ENCODE peak calls at places on chromosomes 2 and 18, in eight cellular contexts. K is OCI-LY7, O is left ventricle myocardium inferior, D is heart right ventricle, G is colonic mucosa, F is fibroblast of lung, N is tibial nerve, B is PC-9. J is an unnamed sample.

GRCh38 chr2:71071681-71072398 is 3.4 kb downstream of the NAGK start:
- DNase-seq in K (peak; percentile 82), O (peak; percentile 23), D (peak; percentile 24), G (peak; percentile 42), F (no peak), N (no peak), B (peak; percentile 45), J (peak; percentile 84)

GRCh38 chr2:143397886-143398614 is 268.8 kb downstream of the ARHGAP15 start:
- DNase-seq in K (no peak), O (no peak), D (no peak), G (no peak), F (peak; percentile 66), N (no peak), B (no peak), J (peak; percentile 48)

GRCh38 chr2:67389788-67390187 is 7.3 kb upstream of the ETAA1 start:
- DNase-seq in K (no peak), O (no peak), D (no peak), G (no peak), F (no peak), N (no peak), B (no peak), J (no peak)

GRCh38 chr2:199303814-199304213 is 153.9 kb downstream of the SATB2 start:
- DNase-seq in K (no peak), O (no peak), D (no peak), G (no peak), F (peak; percentile 100), N (no peak), B (no peak), J (peak; percentile 34)

GRCh38 chr2:12284037-12284436 is 432.7 kb upstream of the TRIB2 start:
- DNase-seq in K (no peak), O (no peak), D (no peak), G (no peak), F (peak; percentile 51), N (no peak), B (no peak), J (no peak)

GRCh38 chr2:37154790-37155189 is 2.0 kb downstream of the EIF2AK2 start:
- DNase-seq in K (peak; percentile 27), O (no peak), D (no peak), G (no peak), F (no peak), N (no peak), B (no peak), J (no peak)

GRCh38 chr2:96090527-96090926 is 25.8 kb downstream of the ADRA2B start:
- DNase-seq in K (no peak), O (no peak), D (no peak), G (no peak), F (peak; percentile 57), N (no peak), B (no peak), J (no peak)

GRCh38 chr2:207772081-207772843 is 2.6 kb upstream of the FZD5 start:
- DNase-seq in K (no peak), O (no peak), D (peak; percentile 24), G (no peak), F (peak; percentile 45), N (no peak), B (no peak), J (no peak)

GRCh38 chr18:55403555-55403954 is 184.4 kb downstream of the TCF4 start:
- DNase-seq in K (no peak), O (no peak), D (no peak), G (no peak), F (no peak), N (no peak), B (no peak), J (no peak)

GRCh38 chr18:35688757-35689156 is 107.2 kb downstream of the GALNT1 start:
- DNase-seq in K (no peak), O (no peak), D (no peak), G (no peak), F (no peak), N (no peak), B (no peak), J (peak; percentile 62)

GRCh38 chr2:39481611-39482010 is 44.5 kb upstream of the MAP4K3 start:
- DNase-seq in K (no peak), O (no peak), D (no peak), G (no peak), F (peak; percentile 73), N (no peak), B (peak; percentile 81), J (peak; percentile 37)

GRCh38 chr2:123164216-123164615 is 860.9 kb upstream of the CNTNAP5 start:
- DNase-seq in K (no peak), O (no peak), D (no peak), G (no peak), F (no peak), N (no peak), B (no peak), J (no peak)

GRCh38 chr2:159326569-159327255 is 40.2 kb upstream of the WDSUB1 start:
- DNase-seq in K (no peak), O (no peak), D (no peak), G (no peak), F (no peak), N (no peak), B (no peak), J (peak; percentile 5)

GRCh38 chr2:65420712-65421431 is 11.5 kb downstream of the SPRED2 start:
- DNase-seq in K (peak; percentile 83), O (no peak), D (peak; percentile 21), G (no peak), F (peak; percentile 61), N (no peak), B (peak; percentile 64), J (peak; percentile 55)

GRCh38 chr2:75146903-75147332 is 52.4 kb downstream of the TACR1 start:
- DNase-seq in K (no peak), O (no peak), D (no peak), G (no peak), F (peak; percentile 13), N (no peak), B (peak; percentile 72), J (no peak)

GRCh38 chr2:152678808-152679207 is 38.5 kb downstream of the PRPF40A start:
- DNase-seq in K (no peak), O (no peak), D (no peak), G (no peak), F (no peak), N (no peak), B (no peak), J (no peak)
- H3K27ac ChIP-seq in K (no peak overlapping the region), O (no peak overlapping the region), D (no peak overlapping the region), G (no peak overlapping the region), F (no peak overlapping the region), N (no peak overlapping the region), B (no peak overlapping the region), J (no peak overlapping the region)

GRCh38 chr18:13445241-13445897 is 226.8 kb downstream of the LDLRAD4 start:
- DNase-seq in K (no peak), O (no peak), D (no peak), G (no peak), F (no peak), N (no peak), B (no peak), J (no peak)
- H3K4me1 ChIP-seq in K (no peaks in the 10 kb centered on the region), O (peaks cover 58% of the 10 kb centered on the region), D (peaks cover 9% of the 10 kb centered on the region), G (no peaks in the 10 kb centered on the region), F (no peaks in the 10 kb centered on the region), N (no peaks in the 10 kb centered on the region), B (no peaks in the 10 kb centered on the region), J (no peaks in the 10 kb centered on the region)

GRCh38 chr2:85017436-85018048 is 46.6 kb downstream of the KCMF1 start:
- DNase-seq in K (peak; percentile 9), O (no peak), D (no peak), G (no peak), F (no peak), N (no peak), B (no peak), J (no peak)
- TF ChIP-seq CTCF in K (peak; percentile 84), O (peak; percentile 52), D (no peak), G (no peak), F (no peak), N (no peak), B (peak; percentile 66), J (peak; percentile 59)

DNA sequence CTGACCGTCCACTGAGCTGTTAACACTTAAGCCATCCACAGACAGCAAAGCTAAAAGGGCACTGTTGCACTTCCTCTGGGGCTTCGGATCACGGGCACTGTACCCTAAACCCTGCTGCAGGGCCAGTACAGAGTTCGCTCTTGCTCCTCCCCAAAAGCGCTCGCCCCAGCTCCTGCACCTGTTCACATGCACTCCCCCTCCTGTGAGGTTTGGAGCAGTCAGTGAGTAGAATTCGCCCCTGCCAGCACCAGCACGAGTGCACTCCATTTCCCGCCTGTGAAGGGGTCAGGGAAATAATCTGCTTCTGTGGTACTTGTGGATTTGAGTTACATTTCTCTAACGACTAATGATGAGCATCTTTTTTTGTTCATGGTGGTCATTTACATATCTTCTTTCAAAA is 158.8 kb downstream of the PTPRM start:
- DNase-seq in K (no peak), O (no peak), D (no peak), G (no peak), F (no peak), N (no peak), B (no peak), J (no peak)
- H3K27ac ChIP-seq in K (no peak overlapping the region), O (no peak overlapping the region), D (no peak overlapping the region), G (no peak overlapping the region), F (no peak overlapping the region), N (no peak overlapping the region), B (no peak overlapping the region), J (no peak overlapping the region)

DNA sequence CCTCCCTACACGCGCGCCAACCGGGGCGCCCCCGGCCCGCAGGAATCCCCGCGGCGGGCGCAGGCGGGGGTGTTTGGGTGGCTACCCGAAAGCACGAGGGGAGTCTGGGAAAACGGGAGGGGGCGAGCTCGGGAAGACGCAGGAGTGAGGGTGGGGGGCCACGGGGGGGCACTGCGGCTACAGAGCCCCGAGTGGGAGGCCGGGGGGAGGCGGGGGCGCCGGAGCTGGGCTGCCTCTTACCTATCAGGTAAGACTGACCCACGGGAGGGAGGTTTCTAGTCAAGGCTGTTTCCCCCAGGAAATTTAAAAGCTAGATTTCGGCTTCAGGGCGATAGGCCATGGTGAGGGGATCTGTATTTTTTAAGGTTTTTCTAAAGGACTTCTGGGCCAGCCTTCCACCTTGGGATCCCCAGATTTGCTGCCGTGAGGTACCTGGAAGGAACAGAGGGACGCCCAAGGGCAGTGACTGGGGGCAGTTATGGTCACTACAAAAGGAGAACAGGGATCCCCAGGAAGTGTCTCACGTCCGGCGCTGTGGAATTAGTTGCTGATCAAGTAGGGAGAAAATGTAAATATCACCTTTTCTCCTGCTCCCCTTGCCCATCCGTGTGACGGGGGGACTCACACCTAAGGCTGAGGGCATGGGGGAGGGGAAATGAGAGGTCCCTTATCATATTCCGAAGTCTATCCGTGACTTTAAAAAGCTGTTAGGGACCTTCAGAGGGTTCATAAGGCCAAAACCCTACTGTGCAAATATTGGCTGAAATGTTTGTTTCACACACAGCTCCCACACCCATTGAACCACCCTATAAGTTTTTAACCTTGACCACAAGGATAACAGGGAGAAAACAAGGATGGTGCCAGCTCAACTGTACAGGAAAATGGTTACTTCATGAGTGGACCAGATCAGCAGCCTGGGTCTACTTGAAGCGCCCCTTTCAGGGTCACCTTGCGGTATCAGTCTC is 638 bp upstream of the IRS1 start:
- DNase-seq in K (peak; percentile 47), O (peak; percentile 51), D (peak; percentile 42), G (peak; percentile 56), F (peak; percentile 34), N (no peak), B (no peak), J (peak; percentile 41)
- H3K4me1 ChIP-seq in K (peaks cover 42% of the 10 kb centered on the region), O (peaks cover 67% of the 10 kb centered on the region), D (peaks cover 37% of the 10 kb centered on the region), G (no peaks in the 10 kb centered on the region), F (peaks cover 7% of the 10 kb centered on the region), N (peaks cover 24% of the 10 kb centered on the region), B (peaks cover 40% of the 10 kb centered on the region), J (peaks cover 18% of the 10 kb centered on the region)

DNA sequence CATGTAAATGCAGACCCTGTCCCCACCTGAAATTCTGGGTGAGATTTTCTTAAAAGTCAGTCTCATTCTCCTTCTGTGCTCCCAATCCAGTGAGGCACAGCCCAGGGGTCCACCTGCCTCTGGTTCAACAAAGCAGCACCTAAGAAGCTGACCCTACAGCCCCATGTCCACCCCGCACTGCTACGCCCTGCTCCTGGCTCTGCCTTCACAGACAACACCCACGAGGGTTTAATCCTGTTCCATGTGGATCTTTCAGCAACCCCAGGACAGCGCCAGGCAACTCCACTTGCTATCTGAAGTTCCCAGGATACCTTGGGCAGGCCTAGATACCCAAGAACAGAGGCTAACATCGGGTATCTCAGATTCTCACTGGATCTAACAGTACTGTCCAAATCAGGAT is 44.9 kb downstream of the HDLBP start:
- DNase-seq in K (no peak), O (no peak), D (no peak), G (no peak), F (no peak), N (no peak), B (no peak), J (no peak)
- TF ChIP-seq CTCF in K (no peak), O (no peak), D (no peak), G (no peak), F (no peak), N (no peak), B (no peak), J (no peak)